ENCODE peak calls at places on chromosomes 7 and 10, in six cellular contexts. Z is PC-3, W is neuronal stem cell, I is GM23248, U is mesendoderm, L is fibroblast of lung. R is an unnamed sample.

GRCh38 chr10:13163859-13164258 is 2.5 kb downstream of the MCM10 start:
- DNase-seq in I (no peak), W (no peak), L (no peak), Z (no peak), U (no peak), R (no peak)

GRCh38 chr10:113858541-113858940 is 4.1 kb downstream of the NHLRC2 start:
- DNase-seq in I (peak; percentile 64), U (no peak), L (no peak), Z (no peak), W (no peak), R (peak; percentile 14)

GRCh38 chr7:158821173-158822021 is 7.9 kb downstream of the ESYT2 start:
- DNase-seq in I (peak; percentile 94), U (peak; percentile 23), L (peak; percentile 70), Z (peak; percentile 89), W (no peak), R (peak; percentile 82)

GRCh38 chr7:149633976-149634945 is 136.7 kb upstream of the ZNF746 start:
- DNase-seq in I (no peak), Z (no peak), U (no peak), W (no peak), L (no peak), R (no peak)

GRCh38 chr10:33416209-33416608 is 81.7 kb upstream of the NRP1 start:
- DNase-seq in I (no peak), U (no peak), W (no peak), Z (no peak), L (no peak), R (no peak)

GRCh38 chr7:6589829-6590644 is at the start of gene INTS15:
- DNase-seq in I (peak; percentile 91), U (peak; percentile 87), L (peak; percentile 82), Z (peak; percentile 86), W (peak; percentile 83), R (peak; percentile 77)

GRCh38 chr10:62459500-62459899 is 85.3 kb downstream of the ZNF365 start:
- DNase-seq in U (no peak), I (no peak), W (no peak), Z (no peak), L (no peak), R (no peak)

GRCh38 chr7:44158873-44159631 is 17.9 kb upstream of the MYL7 start:
- DNase-seq in U (no peak), Z (no peak), W (no peak), I (no peak), L (no peak), R (no peak)

GRCh38 chr7:157875230-157876179 is 538.7 kb downstream of the DNAJB6 start:
- DNase-seq in L (no peak), W (peak; percentile 57), Z (peak; percentile 38), I (peak; percentile 3), U (peak; percentile 70), R (no peak)

GRCh38 chr7:55965805-55966421 is 1.5 kb downstream of the NIPSNAP2 start:
- DNase-seq in L (no peak), I (peak; percentile 79), Z (peak; percentile 84), W (no peak), U (no peak), R (peak; percentile 1)

GRCh38 chr7:151818674-151819519 is 58.0 kb downstream of the PRKAG2 start:
- DNase-seq in L (no peak), U (peak; percentile 62), I (no peak), W (no peak), Z (peak; percentile 91), R (no peak)

GRCh38 chr10:36344816-36345215 is 702.7 kb upstream of the FZD8 start:
- DNase-seq in I (no peak), L (no peak), Z (no peak), W (no peak), U (no peak), R (no peak)

GRCh38 chr10:86596266-86596665 is 58.1 kb upstream of the OPN4 start:
- DNase-seq in U (no peak), L (no peak), Z (no peak), W (no peak), I (peak; percentile 42), R (no peak)

DNA sequence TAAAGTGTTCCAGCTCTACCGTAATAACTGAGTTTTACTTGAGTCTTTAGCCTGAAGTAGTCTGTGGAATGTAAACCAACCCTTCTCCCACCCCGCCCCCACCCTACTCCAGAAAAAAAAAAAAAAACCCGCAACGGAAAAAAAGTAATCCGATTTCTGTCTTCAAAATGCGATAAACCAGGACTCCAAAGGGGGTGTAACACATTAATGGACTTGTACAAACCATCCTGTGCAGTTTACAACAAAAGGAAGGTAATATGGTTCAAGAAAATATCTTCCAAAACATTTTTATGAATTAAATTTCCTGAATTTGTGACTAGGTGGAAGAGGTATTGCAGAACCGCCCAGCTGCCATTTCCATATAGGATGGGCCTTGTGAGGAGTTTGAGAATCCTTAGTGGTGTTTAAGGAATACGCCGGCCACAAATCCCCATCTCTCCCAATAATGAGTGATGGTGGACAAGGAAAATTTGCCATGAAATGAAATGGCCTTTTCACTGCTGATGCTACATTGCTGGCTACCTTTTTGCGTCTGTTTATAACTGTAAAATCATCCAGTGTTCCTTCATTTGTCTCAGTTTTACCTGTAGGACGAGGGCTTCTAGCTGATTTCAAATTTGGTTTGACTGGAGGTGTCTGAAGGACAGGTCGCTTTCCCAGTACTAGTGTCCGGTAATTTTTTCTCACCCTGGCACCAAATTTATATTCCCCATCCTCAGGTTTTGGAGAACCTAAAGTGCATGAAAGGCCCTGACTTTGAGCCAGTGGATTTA is 10.5 kb downstream of the SKIDA1 start:
- DNase-seq in L (peak; percentile 69), I (no peak), W (no peak), Z (no peak), U (peak; percentile 62), R (no peak)
- H3K4me3 ChIP-seq in L (no peak overlapping the region), I (no peak overlapping the region), W (peak overlapping the region; percentile 100), Z (peak overlapping the region; percentile 83), U (peak overlapping the region; percentile 68), R (no peak overlapping the region)

GRCh38 chr10:94010886-94011285 is 17.2 kb downstream of the PLCE1 start:
- DNase-seq in L (no peak), Z (peak; percentile 61), U (no peak), W (no peak), I (peak; percentile 40), R (no peak)

GRCh38 chr10:94011296-94011695 is 17.6 kb downstream of the PLCE1 start:
- DNase-seq in L (no peak), W (no peak), Z (peak; percentile 42), I (no peak), U (peak; percentile 35), R (no peak)

GRCh38 chr10:94016727-94017714 is 23.3 kb downstream of the PLCE1 start:
- DNase-seq in W (no peak), U (peak; percentile 44), L (no peak), Z (no peak), I (peak; percentile 60), R (no peak)

GRCh38 chr10:94010116-94010515 is 16.4 kb downstream of the PLCE1 start:
- DNase-seq in I (no peak), U (no peak), Z (no peak), L (no peak), W (no peak), R (no peak)

DNA sequence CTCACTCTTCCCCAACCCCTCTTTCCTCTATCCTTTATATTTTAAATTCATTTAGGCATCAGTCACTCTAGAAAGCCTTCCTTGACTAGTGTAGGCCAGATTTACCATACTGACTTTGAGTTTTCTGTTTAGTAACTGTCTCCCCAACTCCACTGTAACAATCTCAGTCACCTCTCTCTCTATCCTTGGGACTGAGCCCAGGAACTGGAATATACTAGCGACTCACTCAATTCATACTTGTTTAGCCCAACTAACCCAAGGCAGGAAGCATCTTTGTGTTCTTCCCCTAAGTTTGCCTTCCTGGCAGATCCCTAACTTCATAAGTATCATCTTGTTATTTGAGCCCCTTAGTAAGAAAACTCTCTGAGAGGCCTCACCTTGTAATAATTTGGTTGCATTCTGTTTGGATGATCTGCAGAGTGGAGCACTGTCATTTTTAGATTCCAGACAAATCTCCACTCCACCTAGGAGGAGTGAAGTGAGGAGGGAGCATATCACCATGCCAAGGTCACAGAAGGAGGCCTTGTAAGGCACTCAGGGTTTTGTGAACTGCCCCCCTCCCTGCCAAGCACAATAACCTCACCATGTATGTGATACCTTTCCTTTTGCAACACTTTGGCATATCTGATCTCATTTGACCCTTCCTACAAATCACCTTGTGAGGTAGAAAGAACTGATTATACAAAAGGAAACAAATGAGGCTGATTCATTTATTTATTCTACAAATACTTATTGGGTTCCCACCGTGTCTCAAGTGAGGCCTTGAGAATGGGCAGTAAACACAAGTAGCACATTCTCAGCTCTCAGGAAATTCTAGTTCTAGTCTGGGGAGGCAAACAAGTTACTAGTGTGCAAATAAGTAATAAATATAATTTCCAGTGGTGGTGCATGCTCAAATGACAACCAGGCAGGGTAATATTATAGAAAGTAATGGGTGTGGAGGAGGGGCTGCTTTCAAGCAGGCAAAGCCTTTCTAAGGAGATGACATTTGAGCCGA is 19.4 kb downstream of the PLCE1 start:
- DNase-seq in U (no peak), L (no peak), Z (peak; percentile 35), W (no peak), I (peak; percentile 68), R (no peak)
- H3K4me2 ChIP-seq in U (no peak overlapping the region), L (no peak overlapping the region), Z (peak overlapping the region; percentile 1), W (no peak overlapping the region), I (no peak overlapping the region), R (no peak overlapping the region)

GRCh38 chr7:98949336-98950044 is 71.2 kb downstream of the TRRAP start:
- DNase-seq in Z (no peak), L (peak; percentile 13), W (no peak), I (no peak), U (no peak), R (no peak)
- H3K4me3 ChIP-seq in Z (no peak overlapping the region), L (no peak overlapping the region), W (no peak overlapping the region), I (no peak overlapping the region), U (no peak overlapping the region), R (no peak overlapping the region)

GRCh38 chr10:93074137-93074596 is 474 bp downstream of the CYP26A1 start:
- DNase-seq in W (no peak), I (peak; percentile 22), Z (peak; percentile 18), L (no peak), U (peak; percentile 67), R (no peak)
- H3K4me2 ChIP-seq in W (peak overlapping the region; percentile 79), I (no peak overlapping the region), Z (peak overlapping the region; percentile 96), L (no peak overlapping the region), U (peak overlapping the region; percentile 70), R (peak overlapping the region; percentile 69)

DNA sequence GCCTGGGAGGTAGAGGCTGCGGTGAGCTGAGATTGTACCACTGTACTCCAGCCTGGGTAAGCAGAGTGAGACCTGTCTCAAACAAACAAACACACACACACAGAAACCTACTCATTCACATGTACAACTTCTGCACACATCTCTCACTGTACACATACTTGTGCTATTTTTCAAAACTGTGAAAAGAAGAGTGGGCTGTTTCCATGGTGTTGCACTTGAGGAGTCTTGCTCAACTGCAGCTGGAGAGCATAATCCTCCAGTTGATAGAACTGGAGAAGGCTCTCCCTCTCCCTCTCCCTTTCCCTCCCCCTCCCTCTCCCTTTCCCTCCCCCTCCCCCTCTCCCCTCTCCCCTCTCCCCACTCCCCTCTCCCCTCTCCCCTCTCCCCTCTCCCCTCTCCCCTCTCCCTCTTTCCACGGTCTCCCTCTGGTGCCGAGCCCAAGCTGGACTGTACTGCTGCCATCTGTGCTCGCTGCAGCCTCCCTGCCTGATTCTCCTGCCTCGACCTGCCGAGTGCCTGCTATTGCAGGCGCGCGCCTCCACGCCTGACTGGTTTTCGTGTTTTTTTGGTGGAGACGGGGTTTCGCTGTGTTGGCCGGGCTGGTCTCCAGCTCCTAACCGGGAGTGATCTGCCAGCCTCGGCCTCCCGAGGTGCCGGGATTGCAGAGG is 43.7 kb upstream of the DLD start:
- DNase-seq in W (no peak), L (no peak), I (no peak), U (no peak), Z (no peak), R (no peak)
- H3K4me3 ChIP-seq in W (no peak overlapping the region), L (no peak overlapping the region), I (no peak overlapping the region), U (no peak overlapping the region), Z (no peak overlapping the region), R (no peak overlapping the region)

GRCh38 chr10:43436291-43437140 is at the start of gene ZNF487:
- DNase-seq in I (peak; percentile 95), U (peak; percentile 96), W (peak; percentile 86), Z (peak; percentile 93), L (peak; percentile 88), R (peak; percentile 94)

GRCh38 chr10:43440782-43441134 is 3.8 kb downstream of the ZNF487 start:
- DNase-seq in I (no peak), U (no peak), Z (no peak), L (no peak), W (no peak), R (peak; percentile 28)

GRCh38 chr10:43437141-43437860 is 390 bp downstream of the ZNF487 start:
- DNase-seq in Z (peak; percentile 12), L (no peak), U (no peak), W (peak; percentile 43), I (peak; percentile 59), R (peak; percentile 55)
- H3K4me2 ChIP-seq in Z (peak overlapping the region; percentile 91), L (peak overlapping the region; percentile 97), U (peak overlapping the region; percentile 88), W (peak overlapping the region; percentile 91), I (peak overlapping the region; percentile 88), R (peak overlapping the region; percentile 98)

R was measured in mesenchymal stem cell.